ENCODE peak calls at places on chromosomes 16 and 17, in eight cellular contexts. Q is A549, T is HCT116, I is K562, O is HepG2, Y is heart left ventricle, R is gastrocnemius medialis, H is upper lobe of left lung. F is an unnamed sample.

GRCh38 chr17:35791681-35792350 is 3.6 kb downstream of the MMP28 start:
- ATAC-seq in O (no peak), R (no peak), Y (no peak), T (no peak), H (no peak), Q (no peak), I (no peak), F (no peak)

GRCh38 chr16:8798535-8799157 is 1.0 kb downstream of the PMM2 start:
- ATAC-seq in Y (peak; percentile 1), T (no peak), O (peak; percentile 19), H (no peak), Q (no peak), R (no peak), I (peak; percentile 24), F (no peak)

GRCh38 chr16:89360760-89361435 is 129.5 kb downstream of the ANKRD11 start:
- ATAC-seq in Q (no peak), O (no peak), H (no peak), I (no peak), T (no peak), Y (no peak), R (no peak), F (no peak)

GRCh38 chr17:77802811-77803220 is 155.7 kb upstream of the TNRC6C start:
- ATAC-seq in H (no peak), T (no peak), Y (peak; percentile 32), R (no peak), O (no peak), Q (no peak), I (no peak), F (peak; percentile 63)

GRCh38 chr17:74351552-74352210 is 10.0 kb downstream of the BTBD17 start:
- ATAC-seq in O (no peak), Y (no peak), I (peak; percentile 62), R (no peak), H (no peak), T (no peak), Q (peak; percentile 59), F (no peak)

GRCh38 chr17:41009301-41009760 is 403 bp upstream of the KRTAP3-1 start:
- ATAC-seq in Q (no peak), R (no peak), Y (no peak), T (no peak), I (no peak), O (peak; percentile 96), H (no peak), F (no peak)

GRCh38 chr17:4503283-4504005 is 4.8 kb downstream of the SPNS2 start:
- ATAC-seq in Q (no peak), R (no peak), I (no peak), O (no peak), T (no peak), Y (no peak), H (no peak), F (no peak)

GRCh38 chr16:23124315-23124714 is 24.9 kb downstream of the USP31 start:
- ATAC-seq in Y (peak; percentile 93), R (peak; percentile 99), Q (peak; percentile 87), I (no peak), T (peak; percentile 72), H (peak; percentile 21), O (no peak), F (peak; percentile 91)

GRCh38 chr16:54239441-54239840 is 47.1 kb downstream of the IRX3 start:
- ATAC-seq in R (peak; percentile 33), I (no peak), O (no peak), Q (no peak), Y (peak; percentile 69), H (peak; percentile 69), T (no peak), F (peak; percentile 31)

GRCh38 chr17:44384823-44385286 is 4.6 kb downstream of the ITGA2B start:
- ATAC-seq in O (peak; percentile 15), T (no peak), I (no peak), Q (no peak), Y (peak; percentile 6), H (peak; percentile 23), R (no peak), F (peak; percentile 2)

GRCh38 chr17:50693041-50693682 is 14.6 kb downstream of the ANKRD40 start:
- ATAC-seq in O (peak; percentile 76), Y (no peak), R (no peak), I (no peak), Q (peak; percentile 23), H (no peak), T (no peak), F (no peak)

GRCh38 chr16:88363239-88363891 is 19.4 kb upstream of the ZNF469 start:
- ATAC-seq in Y (no peak), H (no peak), I (no peak), Q (no peak), T (no peak), O (no peak), R (no peak), F (no peak)

GRCh38 chr17:39820541-39820940 is 43.6 kb downstream of the IKZF3 start:
- ATAC-seq in Y (no peak), O (no peak), R (no peak), Q (no peak), T (no peak), H (no peak), I (peak; percentile 38), F (no peak)

GRCh38 chr16:64225696-64226095 is 896.2 kb downstream of the CDH11 start:
- ATAC-seq in H (no peak), Q (no peak), I (no peak), O (no peak), Y (no peak), T (no peak), R (no peak), F (no peak)

GRCh38 chr17:78390241-78391050 is 12.0 kb downstream of the PGS1 start:
- ATAC-seq in H (peak; percentile 48), T (peak; percentile 63), O (peak; percentile 57), R (no peak), Q (peak; percentile 80), Y (peak; percentile 82), I (peak; percentile 54), F (peak; percentile 57)

GRCh38 chr17:81806461-81807209 is 2.7 kb downstream of the GCGR start:
- ATAC-seq in Y (no peak), H (no peak), Q (peak; percentile 2), I (peak; percentile 59), R (no peak), O (peak; percentile 54), T (peak; percentile 18), F (no peak)

GRCh38 chr17:15508466-15508865 is 41.0 kb upstream of the CDRT4 start:
- ATAC-seq in Q (no peak), O (no peak), I (no peak), T (no peak), H (no peak), R (peak; percentile 67), Y (peak; percentile 69), F (no peak)

GRCh38 chr16:65126845-65127624 is 5.2 kb upstream of the CDH11 start:
- ATAC-seq in Q (no peak), Y (no peak), T (no peak), O (peak; percentile 44), I (no peak), H (no peak), R (no peak), F (no peak)

GRCh38 chr16:75053791-75054555 is 55.1 kb downstream of the ZNRF1 start:
- ATAC-seq in H (peak; percentile 19), Y (peak; percentile 78), Q (peak; percentile 28), O (peak; percentile 83), T (peak; percentile 63), I (peak; percentile 34), R (peak; percentile 90), F (no peak)

GRCh38 chr17:55883112-55883511 is 132.3 kb downstream of the PCTP start:
- ATAC-seq in O (peak; percentile 95), H (no peak), Y (no peak), Q (peak; percentile 59), T (no peak), I (peak; percentile 84), R (no peak), F (no peak)
- TF ChIP-seq POLR2A in O (no peak), H (no peak), Y (no peak), Q (no peak), T (no peak), I (no peak), R (no peak), F (no peak)

GRCh38 chr16:85767569-85767968 is 16.7 kb upstream of the C16orf74 start:
- ATAC-seq in H (no peak), O (peak; percentile 14), R (no peak), Q (peak; percentile 98), Y (no peak), I (peak; percentile 59), T (peak; percentile 98), F (no peak)
- TF ChIP-seq POLR2A in H (no peak), O (no peak), R (no peak), Q (no peak), Y (no peak), I (no peak), T (no peak), F (no peak)

GRCh38 chr16:31138621-31139578 is 3.4 kb upstream of the PRSS8 start:
- ATAC-seq in Y (peak; percentile 3), R (peak; percentile 61), O (peak; percentile 0), H (no peak), Q (peak; percentile 22), T (peak; percentile 54), I (no peak), F (no peak)
- TF ChIP-seq POLR2A in Y (no peak), R (no peak), O (peak; percentile 0), H (no peak), Q (no peak), T (peak; percentile 50), I (no peak), F (no peak)

GRCh38 chr16:3234543-3235541 is at the start of gene ZNF200:
- ATAC-seq in T (peak; percentile 96), I (peak; percentile 98), R (peak; percentile 99), H (peak; percentile 99), Y (peak; percentile 99), Q (peak; percentile 99), O (peak; percentile 97), F (peak; percentile 99)
- TF ChIP-seq POLR2A in T (peak; percentile 82), I (peak; percentile 89), R (peak; percentile 72), H (no peak), Y (no peak), Q (peak; percentile 79), O (peak; percentile 93), F (peak; percentile 49)

DNA sequence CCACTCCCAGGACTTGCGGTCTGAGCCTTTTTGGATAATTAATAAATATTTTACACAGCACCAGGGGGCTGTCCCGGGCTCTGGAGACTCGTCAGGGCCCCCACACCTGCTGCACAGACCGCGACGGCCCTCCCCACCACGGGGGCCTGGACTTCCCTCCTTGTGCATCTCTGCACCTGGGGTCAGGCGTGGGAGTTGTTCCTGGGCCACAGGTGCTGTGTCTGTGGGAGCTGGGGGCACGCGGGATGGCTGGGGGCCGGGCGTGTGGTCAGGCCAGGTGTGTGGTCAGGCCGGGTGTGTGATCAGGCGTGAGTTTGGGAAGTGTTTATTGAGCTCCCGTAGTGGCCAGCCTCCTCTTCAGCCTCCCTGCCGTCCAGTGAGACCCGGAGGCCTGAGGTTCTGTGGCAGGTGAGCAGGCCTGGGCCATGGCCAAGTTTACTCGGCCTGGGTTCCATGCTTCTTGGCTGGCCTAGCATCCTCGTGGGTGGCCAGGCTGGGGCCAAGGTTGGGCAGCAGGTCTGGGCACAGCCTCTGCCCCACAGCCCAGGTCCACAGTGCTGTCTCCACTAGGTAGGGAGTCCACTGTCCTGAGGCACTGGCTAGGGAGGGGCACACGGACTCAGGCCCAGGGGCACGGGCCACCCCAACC is 1.9 kb upstream of the STUB1 start:
- ATAC-seq in O (peak; percentile 2), R (no peak), Q (no peak), H (no peak), Y (no peak), T (no peak), I (no peak), F (no peak)
- TF ChIP-seq POLR2A in O (no peak), R (no peak), Q (no peak), H (no peak), Y (no peak), T (no peak), I (no peak), F (no peak)

F was measured in gastroesophageal sphincter.